ENCODE peak calls at places on chromosomes 4 and X, in seven cellular contexts. One of them, this sample, is unnamed.

GRCh38 chr4:64777286-64777685 is 368.0 kb upstream of the TECRL start:
- DNase-seq in stomach: no peak
- DNase-seq in neuronal stem cell: no peak
- DNase-seq in HFF-Myc: no peak
- DNase-seq in cardiac muscle cell: no peak
- DNase-seq in fibroblast of lung: peak; percentile 84
- DNase-seq in AG10803: no peak
- DNase-seq in this sample: no peak

GRCh38 chr4:23881052-23881501 is 8.8 kb downstream of the PPARGC1A start:
- DNase-seq in stomach: no peak
- DNase-seq in neuronal stem cell: no peak
- DNase-seq in HFF-Myc: no peak
- DNase-seq in cardiac muscle cell: peak; percentile 56
- DNase-seq in fibroblast of lung: no peak
- DNase-seq in AG10803: no peak
- DNase-seq in this sample: no peak

GRCh38 chrX:12950851-12951589 is 23.9 kb upstream of the TMSB4X start:
- DNase-seq in stomach: peak; percentile 39
- DNase-seq in neuronal stem cell: no peak
- DNase-seq in HFF-Myc: no peak
- DNase-seq in cardiac muscle cell: peak; percentile 29
- DNase-seq in fibroblast of lung: no peak
- DNase-seq in AG10803: no peak
- DNase-seq in this sample: no peak

GRCh38 chr4:148376151-148376550 is 66.1 kb downstream of the NR3C2 start:
- DNase-seq in stomach: peak; percentile 80
- DNase-seq in neuronal stem cell: no peak
- DNase-seq in HFF-Myc: peak; percentile 2
- DNase-seq in cardiac muscle cell: peak; percentile 80
- DNase-seq in fibroblast of lung: peak; percentile 70
- DNase-seq in AG10803: peak; percentile 11
- DNase-seq in this sample: peak; percentile 70

GRCh38 chr4:185461565-185461964 is 10.0 kb downstream of the CCDC110 start:
- DNase-seq in stomach: no peak
- DNase-seq in neuronal stem cell: no peak
- DNase-seq in HFF-Myc: no peak
- DNase-seq in cardiac muscle cell: no peak
- DNase-seq in fibroblast of lung: no peak
- DNase-seq in AG10803: no peak
- DNase-seq in this sample: no peak

GRCh38 chr4:146790515-146790914 is 151.8 kb downstream of the POU4F2 start:
- DNase-seq in stomach: no peak
- DNase-seq in neuronal stem cell: no peak
- DNase-seq in HFF-Myc: no peak
- DNase-seq in cardiac muscle cell: no peak
- DNase-seq in fibroblast of lung: no peak
- DNase-seq in AG10803: no peak
- DNase-seq in this sample: no peak

GRCh38 chr4:7830747-7831146 is 108.9 kb downstream of the AFAP1 start:
- DNase-seq in stomach: no peak
- DNase-seq in neuronal stem cell: no peak
- DNase-seq in HFF-Myc: no peak
- DNase-seq in cardiac muscle cell: no peak
- DNase-seq in fibroblast of lung: no peak
- DNase-seq in AG10803: no peak
- DNase-seq in this sample: no peak

GRCh38 chrX:1546601-1547275 is 9.8 kb upstream of the P2RY8 start:
- DNase-seq in stomach: peak; percentile 24
- DNase-seq in neuronal stem cell: no peak
- DNase-seq in HFF-Myc: no peak
- DNase-seq in cardiac muscle cell: no peak
- DNase-seq in fibroblast of lung: no peak
- DNase-seq in AG10803: no peak
- DNase-seq in this sample: no peak

GRCh38 chr4:6992728-6993655 is 50.2 kb upstream of the TADA2B start:
- DNase-seq in stomach: peak; percentile 48
- DNase-seq in neuronal stem cell: no peak
- DNase-seq in HFF-Myc: no peak
- DNase-seq in cardiac muscle cell: no peak
- DNase-seq in fibroblast of lung: peak; percentile 59
- DNase-seq in AG10803: peak; percentile 8
- DNase-seq in this sample: peak; percentile 62

GRCh38 chr4:20394471-20394870 is 142.8 kb downstream of the SLIT2 start:
- DNase-seq in stomach: no peak
- DNase-seq in neuronal stem cell: no peak
- DNase-seq in HFF-Myc: no peak
- DNase-seq in cardiac muscle cell: no peak
- DNase-seq in fibroblast of lung: no peak
- DNase-seq in AG10803: no peak
- DNase-seq in this sample: no peak

GRCh38 chr4:177229331-177229730 is 80.3 kb upstream of the NEIL3 start:
- DNase-seq in stomach: no peak
- DNase-seq in neuronal stem cell: no peak
- DNase-seq in HFF-Myc: no peak
- DNase-seq in cardiac muscle cell: peak; percentile 25
- DNase-seq in fibroblast of lung: no peak
- DNase-seq in AG10803: no peak
- DNase-seq in this sample: no peak

GRCh38 chrX:13851996-13852695 is 35.3 kb upstream of the GPM6B start:
- DNase-seq in stomach: no peak
- DNase-seq in neuronal stem cell: no peak
- DNase-seq in HFF-Myc: no peak
- DNase-seq in cardiac muscle cell: no peak
- DNase-seq in fibroblast of lung: no peak
- DNase-seq in AG10803: no peak
- DNase-seq in this sample: no peak

DNA sequence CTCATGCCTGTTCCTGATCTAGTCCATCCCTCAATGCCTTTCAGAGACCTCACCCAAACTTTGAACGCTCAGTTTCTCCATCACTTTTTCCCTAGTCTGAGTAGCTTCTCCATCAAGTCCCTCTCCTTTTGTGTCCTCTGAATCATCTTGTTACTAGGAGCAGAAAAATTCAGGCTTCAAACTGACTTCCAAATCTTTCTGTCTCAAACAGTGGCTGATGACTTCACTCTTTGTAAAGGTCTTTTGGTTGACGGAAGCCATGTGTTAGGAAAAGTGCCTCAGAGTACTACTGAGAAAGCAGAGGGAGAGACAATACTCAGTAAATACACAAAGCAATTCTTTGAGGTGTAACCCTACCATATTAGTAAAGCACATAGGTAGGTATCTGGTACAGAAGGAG is 65.7 kb upstream of the CAMK2D start:
- DNase-seq in stomach: no peak
- DNase-seq in neuronal stem cell: no peak
- DNase-seq in HFF-Myc: no peak
- DNase-seq in cardiac muscle cell: no peak
- DNase-seq in fibroblast of lung: peak; percentile 80
- DNase-seq in AG10803: peak; percentile 69
- DNase-seq in this sample: no peak
- H3K4me3 ChIP-seq in stomach: no peak overlapping the region
- H3K4me3 ChIP-seq in neuronal stem cell: no peak overlapping the region
- H3K4me3 ChIP-seq in HFF-Myc: no peak overlapping the region
- H3K4me3 ChIP-seq in cardiac muscle cell: no peak overlapping the region
- H3K4me3 ChIP-seq in fibroblast of lung: no peak overlapping the region
- H3K4me3 ChIP-seq in AG10803: no peak overlapping the region
- H3K4me3 ChIP-seq in this sample: no peak overlapping the region

DNA sequence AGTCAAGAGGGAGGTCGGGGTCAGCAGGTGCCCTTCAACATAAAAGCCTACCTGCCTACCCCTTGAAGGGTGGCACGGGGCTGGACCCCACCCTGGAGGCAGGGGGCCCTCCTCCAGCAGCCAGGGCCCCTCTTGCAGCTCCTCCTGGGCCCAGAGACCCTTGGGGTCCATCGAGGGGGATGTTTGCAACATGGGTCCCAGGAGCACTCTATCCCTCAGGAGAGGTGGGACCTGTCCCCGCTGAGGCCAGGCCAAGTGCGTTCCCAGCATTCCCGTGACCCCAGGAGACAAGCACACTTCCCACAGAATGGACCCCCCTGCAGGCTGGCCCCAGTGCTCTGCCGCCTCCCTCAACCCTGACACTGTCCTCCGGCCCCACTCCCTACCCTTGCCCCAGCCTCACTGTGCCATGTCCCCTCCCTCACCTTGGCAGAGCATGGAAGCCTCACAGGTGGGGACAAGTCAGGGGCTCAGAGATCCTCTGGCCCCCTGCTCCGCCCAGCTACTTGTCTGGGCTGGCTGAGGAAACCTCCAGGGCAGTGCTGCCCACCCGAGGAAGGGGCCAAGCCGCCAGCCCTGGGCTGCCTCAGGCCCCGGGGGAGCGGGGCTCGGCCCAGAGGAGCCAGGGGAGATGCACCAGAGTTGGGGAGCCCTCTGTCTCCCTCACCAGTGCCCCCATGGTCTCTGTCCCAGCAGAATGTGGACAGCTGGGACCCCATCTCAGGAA is 2.2 kb downstream of the MXD4 start:
- DNase-seq in stomach: peak; percentile 21
- DNase-seq in neuronal stem cell: no peak
- DNase-seq in HFF-Myc: no peak
- DNase-seq in cardiac muscle cell: no peak
- DNase-seq in fibroblast of lung: no peak
- DNase-seq in AG10803: no peak
- DNase-seq in this sample: no peak
- H3K4me3 ChIP-seq in stomach: peak overlapping the region; percentile 100
- H3K4me3 ChIP-seq in neuronal stem cell: no peak overlapping the region
- H3K4me3 ChIP-seq in HFF-Myc: peak overlapping the region; percentile 54
- H3K4me3 ChIP-seq in cardiac muscle cell: no peak overlapping the region
- H3K4me3 ChIP-seq in fibroblast of lung: peak overlapping the region; percentile 53
- H3K4me3 ChIP-seq in AG10803: peak overlapping the region; percentile 84
- H3K4me3 ChIP-seq in this sample: peak overlapping the region; percentile 4

DNA sequence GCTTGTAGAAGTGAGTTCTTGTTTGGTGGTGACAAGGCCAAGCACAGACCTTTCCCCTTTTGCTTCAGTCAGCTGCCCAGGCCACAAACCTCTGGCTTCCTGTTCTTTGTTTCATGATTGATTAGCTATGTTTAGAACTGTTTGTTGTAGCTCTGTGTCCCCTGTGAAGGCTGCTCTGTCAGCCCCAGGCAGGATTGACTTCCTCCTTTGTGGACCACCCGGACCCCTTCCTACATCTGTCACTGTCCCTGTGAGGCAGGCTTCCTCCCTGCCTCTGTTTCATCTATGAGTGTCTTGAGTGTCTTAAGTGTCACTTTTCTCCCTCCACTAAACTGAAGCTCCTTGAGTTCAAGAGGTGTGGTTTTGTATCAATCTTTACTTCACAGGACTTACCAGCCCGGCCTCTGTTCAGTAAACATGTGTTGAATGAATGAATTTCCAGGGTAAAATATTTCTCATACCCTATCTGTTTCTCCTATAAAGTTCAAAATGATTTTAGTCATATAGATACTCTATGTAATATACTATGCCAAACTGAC is 83.5 kb downstream of the ZNF674 start:
- DNase-seq in stomach: no peak
- DNase-seq in neuronal stem cell: no peak
- DNase-seq in HFF-Myc: no peak
- DNase-seq in cardiac muscle cell: no peak
- DNase-seq in fibroblast of lung: no peak
- DNase-seq in AG10803: no peak
- DNase-seq in this sample: no peak
- H3K4me3 ChIP-seq in stomach: no peak overlapping the region
- H3K4me3 ChIP-seq in neuronal stem cell: no peak overlapping the region
- H3K4me3 ChIP-seq in HFF-Myc: no peak overlapping the region
- H3K4me3 ChIP-seq in cardiac muscle cell: no peak overlapping the region
- H3K4me3 ChIP-seq in fibroblast of lung: no peak overlapping the region
- H3K4me3 ChIP-seq in AG10803: no peak overlapping the region
- H3K4me3 ChIP-seq in this sample: no peak overlapping the region

DNA sequence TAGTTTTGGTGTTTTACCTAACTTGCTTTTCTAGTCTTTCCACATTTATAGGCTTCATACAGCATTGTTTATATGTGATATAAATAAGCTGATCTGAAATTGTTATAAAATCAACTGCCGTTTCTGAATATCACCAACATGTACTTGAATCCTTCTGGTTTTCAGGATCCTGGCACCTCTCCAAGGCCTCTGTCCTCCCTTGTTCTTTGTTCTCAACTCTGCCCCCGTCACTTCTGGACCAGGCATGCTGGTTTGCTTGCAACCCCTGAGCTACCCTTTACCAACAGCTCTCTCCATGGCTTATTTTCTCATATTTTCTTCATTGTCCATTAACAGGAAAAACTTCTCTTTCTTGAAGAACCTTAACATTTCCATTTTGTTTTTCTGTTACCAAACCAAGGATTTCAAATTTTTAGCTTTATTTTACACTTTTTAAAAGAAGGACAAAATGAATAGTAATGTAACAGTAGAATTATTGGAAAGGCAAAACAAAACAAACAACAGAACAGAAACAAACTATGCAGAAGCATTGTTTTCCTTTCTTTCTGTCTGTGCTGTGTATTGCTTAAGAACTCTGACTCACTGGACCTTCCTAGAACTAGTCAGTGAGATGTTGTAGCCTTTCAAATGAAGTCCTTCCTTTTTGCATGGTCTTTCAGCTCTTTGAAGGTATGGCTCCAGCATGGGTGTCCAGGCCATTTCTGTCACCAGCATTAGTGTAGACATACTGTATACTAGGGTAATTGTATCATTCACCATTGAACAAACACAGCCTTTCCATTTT is 44.8 kb downstream of the BANK1 start:
- DNase-seq in stomach: no peak
- DNase-seq in neuronal stem cell: no peak
- DNase-seq in HFF-Myc: no peak
- DNase-seq in cardiac muscle cell: peak; percentile 82
- DNase-seq in fibroblast of lung: peak; percentile 62
- DNase-seq in AG10803: peak; percentile 59
- DNase-seq in this sample: peak; percentile 66
- H3K4me3 ChIP-seq in stomach: no peak overlapping the region
- H3K4me3 ChIP-seq in neuronal stem cell: no peak overlapping the region
- H3K4me3 ChIP-seq in HFF-Myc: no peak overlapping the region
- H3K4me3 ChIP-seq in cardiac muscle cell: no peak overlapping the region
- H3K4me3 ChIP-seq in fibroblast of lung: no peak overlapping the region
- H3K4me3 ChIP-seq in AG10803: no peak overlapping the region
- H3K4me3 ChIP-seq in this sample: peak overlapping the region; percentile 22

GRCh38 chr4:40206421-40206820 is 9.6 kb downstream of the RHOH start:
- DNase-seq in stomach: no peak
- DNase-seq in neuronal stem cell: no peak
- DNase-seq in HFF-Myc: no peak
- DNase-seq in cardiac muscle cell: no peak
- DNase-seq in fibroblast of lung: no peak
- DNase-seq in AG10803: no peak
- DNase-seq in this sample: no peak

GRCh38 chr4:40211224-40212185 is 14.7 kb downstream of the RHOH start:
- DNase-seq in stomach: no peak
- DNase-seq in neuronal stem cell: no peak
- DNase-seq in HFF-Myc: no peak
- DNase-seq in cardiac muscle cell: no peak
- DNase-seq in fibroblast of lung: no peak
- DNase-seq in AG10803: no peak
- DNase-seq in this sample: no peak

GRCh38 chr4:40210776-40211175 is 13.9 kb downstream of the RHOH start:
- DNase-seq in stomach: no peak
- DNase-seq in neuronal stem cell: no peak
- DNase-seq in HFF-Myc: no peak
- DNase-seq in cardiac muscle cell: no peak
- DNase-seq in fibroblast of lung: no peak
- DNase-seq in AG10803: no peak
- DNase-seq in this sample: no peak

GRCh38 chr4:40212674-40213504 is 16.1 kb downstream of the RHOH start:
- DNase-seq in stomach: no peak
- DNase-seq in neuronal stem cell: no peak
- DNase-seq in HFF-Myc: no peak
- DNase-seq in cardiac muscle cell: no peak
- DNase-seq in fibroblast of lung: peak; percentile 35
- DNase-seq in AG10803: no peak
- DNase-seq in this sample: no peak

GRCh38 chr4:40209401-40209800 is 12.6 kb downstream of the RHOH start:
- DNase-seq in stomach: no peak
- DNase-seq in neuronal stem cell: no peak
- DNase-seq in HFF-Myc: no peak
- DNase-seq in cardiac muscle cell: no peak
- DNase-seq in fibroblast of lung: no peak
- DNase-seq in AG10803: no peak
- DNase-seq in this sample: no peak
- H3K4me3 ChIP-seq in stomach: no peak overlapping the region
- H3K4me3 ChIP-seq in neuronal stem cell: no peak overlapping the region
- H3K4me3 ChIP-seq in HFF-Myc: no peak overlapping the region
- H3K4me3 ChIP-seq in cardiac muscle cell: no peak overlapping the region
- H3K4me3 ChIP-seq in fibroblast of lung: no peak overlapping the region
- H3K4me3 ChIP-seq in AG10803: no peak overlapping the region
- H3K4me3 ChIP-seq in this sample: no peak overlapping the region